ENCODE peak calls at places on chromosomes 6 and 20, in eight cellular contexts. K, X, H, V, B, Y, O and R are unnamed samples. For H3K36me3, the result is how much of the 10 kb centered on the place peaks cover.

GRCh38 chr20:43096471-43096870 is 93.2 kb downstream of the PTPRT start:
- DNase-seq in K (no peak), Y (no peak), X (no peak), B (no peak), V (no peak), H (no peak), O (no peak), R (no peak)

GRCh38 chr6:42296614-42297013 is 79.0 kb upstream of the MRPS10 start:
- DNase-seq in V (no peak), K (no peak), Y (no peak), O (no peak), X (no peak), H (no peak), B (no peak), R (no peak)

GRCh38 chr20:34562643-34563042 is 4.1 kb downstream of the MAP1LC3A start:
- DNase-seq in K (peak), X (no peak), Y (no peak), O (no peak), V (no peak), B (peak), H (no peak), R (no peak)

GRCh38 chr6:41732601-41733348 is 2.6 kb downstream of the TFEB start:
- DNase-seq in X (no peak), K (no peak), H (no peak), V (peak), Y (no peak), B (no peak), O (no peak), R (no peak)

GRCh38 chr20:2658414-2659354 is 5.3 kb downstream of the IDH3B start:
- DNase-seq in H (no peak), Y (peak), B (no peak), O (no peak), X (no peak), V (no peak), K (peak), R (no peak)

GRCh38 chr6:37038297-37039198 is 33.1 kb downstream of the FGD2 start:
- DNase-seq in O (peak), H (peak), K (no peak), X (no peak), V (no peak), Y (peak), B (no peak), R (no peak)

GRCh38 chr6:121695346-121695745 is 259.9 kb downstream of the GJA1 start:
- DNase-seq in Y (no peak), B (no peak), K (no peak), H (no peak), X (no peak), O (no peak), V (no peak), R (no peak)

GRCh38 chr20:4959582-4959981 is 41.7 kb downstream of the SLC23A2 start:
- DNase-seq in H (no peak), O (no peak), X (peak), B (no peak), Y (peak), V (no peak), K (no peak), R (no peak)

GRCh38 chr6:14316911-14317535 is 199.5 kb downstream of the CD83 start:
- DNase-seq in B (no peak), H (no peak), K (no peak), Y (no peak), X (no peak), O (no peak), V (no peak), R (no peak)

GRCh38 chr6:17865243-17865642 is 122.2 kb downstream of the KIF13A start:
- DNase-seq in V (peak), O (peak), H (peak), Y (no peak), B (no peak), K (no peak), X (peak), R (no peak)

GRCh38 chr6:158768396-158768795 is 50.8 kb downstream of the EZR start:
- DNase-seq in H (no peak), Y (no peak), B (no peak), O (no peak), K (no peak), V (no peak), X (no peak), R (no peak)

GRCh38 chr6:85129881-85130280 is 320.0 kb upstream of the NT5E start:
- DNase-seq in V (no peak), Y (no peak), B (no peak), O (no peak), X (no peak), H (no peak), K (no peak), R (no peak)

GRCh38 chr20:57432874-57433491 is 41.8 kb downstream of the RBM38 start:
- DNase-seq in O (no peak), X (no peak), Y (peak), K (no peak), B (no peak), V (peak), H (no peak), R (no peak)

GRCh38 chr20:39850236-39850635 is 838.8 kb downstream of the MAFB start:
- DNase-seq in K (no peak), Y (no peak), O (no peak), H (no peak), B (no peak), X (no peak), V (no peak), R (no peak)

GRCh38 chr20:34549291-34549928 is 9.1 kb upstream of the MAP1LC3A start:
- DNase-seq in K (peak), Y (peak), V (peak), B (no peak), O (no peak), H (no peak), X (peak), R (no peak)

GRCh38 chr6:3601570-3601969 is 144.7 kb upstream of the SLC22A23 start:
- DNase-seq in H (no peak), V (no peak), B (no peak), X (no peak), K (no peak), Y (no peak), O (no peak), R (no peak)

GRCh38 chr20:1273366-1273765 is 7.3 kb downstream of the SNPH start:
- DNase-seq in V (no peak), Y (no peak), O (no peak), X (no peak), B (no peak), H (no peak), K (no peak), R (no peak)

GRCh38 chr6:20633566-20634340 is 99.5 kb downstream of the CDKAL1 start:
- DNase-seq in B (no peak), V (no peak), K (no peak), O (no peak), X (no peak), H (no peak), Y (no peak), R (no peak)

GRCh38 chr6:37182736-37183590 is 13.0 kb downstream of the PIM1 start:
- DNase-seq in X (no peak), Y (peak), H (no peak), B (no peak), O (no peak), K (no peak), V (peak), R (no peak)

GRCh38 chr6:132746049-132746448 is 11.7 kb downstream of the VNN2 start:
- DNase-seq in X (no peak), B (no peak), V (no peak), O (no peak), H (no peak), K (no peak), Y (no peak), R (peak)

GRCh38 chr6:42263165-42263852 is 45.6 kb upstream of the MRPS10 start:
- DNase-seq in V (no peak), X (no peak), K (no peak), Y (peak), H (peak), O (no peak), B (no peak), R (no peak)

GRCh38 chr20:47854687-47855212 is 69.5 kb upstream of the SULF2 start:
- DNase-seq in K (peak), H (no peak), B (peak), Y (peak), V (peak), X (peak), O (no peak), R (no peak)

GRCh38 chr20:18728165-18728866 is 85.3 kb upstream of the SCP2D1 start:
- DNase-seq in B (no peak), Y (no peak), K (peak), V (no peak), X (no peak), O (no peak), H (no peak), R (no peak)

GRCh38 chr20:6708010-6708409 is 59.5 kb upstream of the BMP2 start:
- DNase-seq in B (peak), Y (no peak), O (no peak), X (no peak), V (peak), H (no peak), K (no peak), R (no peak)

GRCh38 chr6:9516207-9516606 is 898.7 kb downstream of the TFAP2A start:
- DNase-seq in H (no peak), Y (no peak), K (no peak), O (no peak), X (peak), B (no peak), V (no peak), R (no peak)

GRCh38 chr6:158662607-158663464 is 13.0 kb downstream of the SYTL3 start:
- DNase-seq in X (no peak), O (no peak), V (no peak), K (no peak), B (no peak), Y (no peak), H (no peak), R (no peak)

GRCh38 chr20:675453-676314 is at the start of gene SCRT2:
- DNase-seq in Y (peak), B (peak), V (peak), H (no peak), K (peak), O (no peak), X (no peak), R (no peak)

GRCh38 chr6:148379481-148379880 is 36.8 kb downstream of the SASH1 start:
- DNase-seq in Y (no peak), B (no peak), K (no peak), X (no peak), O (no peak), H (no peak), V (no peak), R (no peak)

GRCh38 chr20:62822788-62823651 is 6.2 kb downstream of the COL9A3 start:
- DNase-seq in K (peak), V (peak), X (peak), B (no peak), H (no peak), Y (peak), O (no peak), R (no peak)

GRCh38 chr6:110529355-110529754 is 52.9 kb upstream of the SLC22A16 start:
- DNase-seq in H (no peak), O (no peak), B (peak), X (no peak), V (no peak), K (no peak), Y (no peak), R (no peak)

GRCh38 chr6:43277643-43278523 is 20.2 kb upstream of the SLC22A7 start:
- DNase-seq in O (no peak), V (peak), K (peak), X (no peak), B (no peak), H (no peak), Y (no peak), R (no peak)

GRCh38 chr20:36015806-36016401 is 47.5 kb downstream of the CNBD2 start:
- DNase-seq in K (no peak), V (no peak), B (peak), H (no peak), Y (no peak), X (no peak), O (no peak), R (no peak)

GRCh38 chr6:27892596-27893058 is 19.6 kb downstream of the OR2B2 start:
- DNase-seq in H (no peak), B (no peak), Y (no peak), X (peak), O (no peak), V (no peak), K (no peak), R (no peak)

GRCh38 chr6:56842602-56843475 is 112.1 kb upstream of the BEND6 start:
- DNase-seq in X (no peak), K (no peak), Y (peak), H (peak), V (peak), O (no peak), B (peak), R (no peak)

GRCh38 chr20:61679473-61679872 is 386.2 kb downstream of the TAF4 start:
- DNase-seq in H (no peak), K (no peak), Y (no peak), X (no peak), V (no peak), O (no peak), B (no peak), R (no peak)

GRCh38 chr20:33210371-33210770 is 6.8 kb upstream of the BPIFA3 start:
- DNase-seq in O (no peak), Y (no peak), B (no peak), X (no peak), K (no peak), V (no peak), H (no peak), R (no peak)

GRCh38 chr6:160015778-160016684 is 47.1 kb downstream of the IGF2R start:
- DNase-seq in O (no peak), B (no peak), X (no peak), V (no peak), Y (no peak), H (no peak), K (no peak), R (no peak)

GRCh38 chr6:167708501-167709094 is 118.1 kb upstream of the AFDN start:
- DNase-seq in V (no peak), O (no peak), H (no peak), Y (no peak), B (no peak), K (no peak), X (no peak), R (no peak)
- TF ChIP-seq POLR2AphosphoS5 in V (no peak), O (no peak), H (no peak), Y (no peak), B (no peak), K (no peak), X (no peak), R (no peak)

DNA sequence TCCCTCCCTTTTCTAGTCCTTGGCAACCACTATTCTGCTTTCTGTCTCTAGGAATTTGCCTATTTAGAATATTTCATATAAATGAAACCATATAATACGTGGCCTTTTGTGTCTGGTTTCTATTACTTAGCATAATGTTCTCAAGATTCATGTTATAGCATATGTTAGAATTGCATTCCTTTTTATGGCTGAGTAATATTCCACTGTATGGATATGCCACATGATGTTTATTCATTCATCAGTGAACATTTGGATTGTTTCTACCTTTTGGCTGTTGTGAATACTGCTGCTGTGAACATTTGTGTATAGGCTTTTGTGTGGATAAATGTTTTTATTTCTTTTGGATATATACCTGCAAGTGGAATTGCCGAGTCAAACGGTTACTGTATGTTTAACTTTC is 7.1 kb downstream of the SLC9A8 start:
- DNase-seq in H (no peak), O (no peak), B (no peak), X (no peak), K (no peak), Y (no peak), V (no peak), R (no peak)
- H3K36me3 ChIP-seq in H (under half), O (under half), B (under half), X (under half), K (under half), Y (half or more), V (under half), R (under half)

DNA sequence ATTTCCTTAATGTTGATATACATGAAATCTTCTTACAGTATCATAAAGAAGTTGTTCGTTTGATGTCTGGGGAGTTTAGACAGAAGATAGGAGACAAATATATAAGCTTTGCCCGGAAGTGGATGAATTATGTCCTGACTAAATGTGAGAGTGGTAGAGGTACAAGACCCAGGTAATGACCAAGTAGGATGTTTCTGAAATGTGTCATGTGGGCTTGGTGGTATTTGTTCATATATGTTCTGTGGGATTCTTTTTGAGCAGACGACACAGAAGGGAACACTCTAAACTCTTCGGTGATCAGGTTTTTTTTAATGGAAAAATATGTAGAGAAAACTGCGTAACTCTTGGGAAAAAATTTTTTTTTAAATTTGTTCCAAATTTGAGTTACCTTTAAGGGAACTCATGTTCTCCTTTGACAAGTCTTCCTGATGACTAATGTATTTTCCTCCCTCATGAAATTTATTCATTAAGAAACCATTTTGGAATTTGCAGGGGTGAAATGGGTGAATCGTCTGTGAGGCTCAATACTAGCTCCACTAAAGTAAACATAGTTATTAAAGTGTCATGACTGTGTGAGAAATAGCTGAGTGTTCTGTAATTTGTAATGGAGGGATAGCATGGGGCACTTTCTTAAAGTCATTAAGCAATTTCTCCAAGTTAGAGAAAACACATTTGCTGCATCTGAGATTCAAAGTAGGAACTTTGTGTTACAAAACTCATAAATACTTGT is 100.6 kb downstream of the MAP3K4 start:
- DNase-seq in Y (no peak), V (no peak), O (no peak), B (no peak), X (no peak), K (no peak), H (no peak), R (no peak)
- TF ChIP-seq POLR2AphosphoS5 in Y (no peak), V (peak), O (no peak), B (no peak), X (no peak), K (no peak), H (no peak), R (no peak)

GRCh38 chr6:125340175-125340835 is 38.5 kb upstream of the HDDC2 start:
- DNase-seq in B (no peak), Y (no peak), X (no peak), K (no peak), O (no peak), V (no peak), H (no peak), R (no peak)
- H3K36me3 ChIP-seq in B (under half), Y (under half), X (under half), K (under half), O (under half), V (under half), H (under half), R (under half)

GRCh38 chr20:50794846-50795634 is at the start of gene BCAS4:
- DNase-seq in Y (peak), X (peak), V (peak), K (peak), O (peak), B (peak), H (peak), R (no peak)
- TF ChIP-seq POLR2AphosphoS5 in Y (no peak), X (peak), V (no peak), K (peak), O (no peak), B (no peak), H (no peak), R (no peak)

GRCh38 chr6:150929403-150929802 is 63.9 kb downstream of the MTHFD1L start:
- DNase-seq in B (no peak), K (no peak), V (no peak), Y (no peak), H (no peak), O (no peak), X (no peak), R (no peak)
- H3K36me3 ChIP-seq in B (under half), K (under half), V (under half), Y (half or more), H (under half), O (under half), X (under half), R (under half)